ENCODE peak calls at places on chromosomes 13 and 19, in six cellular contexts. One of them, this sample, is unnamed.

GRCh38 chr19:55304279-55304978 is 20.6 kb downstream of the BRSK1 start:
- DNase-seq in NCI-H460: no peak
- DNase-seq in CD8-positive, alpha-beta memory T cell: no peak
- DNase-seq in HEK293T: peak
- DNase-seq in foreskin keratinocyte: no peak
- DNase-seq in T-cell: no peak
- DNase-seq in this sample: peak

GRCh38 chr13:48561461-48562224 is 28.8 kb upstream of the RCBTB2 start:
- DNase-seq in NCI-H460: no peak
- DNase-seq in HEK293T: no peak
- DNase-seq in foreskin keratinocyte: no peak
- DNase-seq in T-cell: no peak
- DNase-seq in CD8-positive, alpha-beta memory T cell: no peak
- DNase-seq in this sample: no peak

GRCh38 chr19:35545855-35546381 is 492 bp downstream of the TMEM147 start:
- DNase-seq in foreskin keratinocyte: no peak
- DNase-seq in T-cell: peak
- DNase-seq in NCI-H460: no peak
- DNase-seq in HEK293T: peak
- DNase-seq in CD8-positive, alpha-beta memory T cell: peak
- DNase-seq in this sample: peak

GRCh38 chr13:101942038-101942437 is 459.8 kb downstream of the FGF14 start:
- DNase-seq in foreskin keratinocyte: peak
- DNase-seq in HEK293T: no peak
- DNase-seq in CD8-positive, alpha-beta memory T cell: no peak
- DNase-seq in NCI-H460: peak
- DNase-seq in T-cell: no peak
- DNase-seq in this sample: peak

GRCh38 chr19:8120636-8121480 is 28.5 kb downstream of the FBN3 start:
- DNase-seq in HEK293T: no peak
- DNase-seq in NCI-H460: no peak
- DNase-seq in T-cell: no peak
- DNase-seq in foreskin keratinocyte: no peak
- DNase-seq in CD8-positive, alpha-beta memory T cell: no peak
- DNase-seq in this sample: no peak

GRCh38 chr19:16208064-16208759 is 10.5 kb downstream of the AP1M1 start:
- DNase-seq in HEK293T: no peak
- DNase-seq in NCI-H460: no peak
- DNase-seq in T-cell: no peak
- DNase-seq in foreskin keratinocyte: no peak
- DNase-seq in CD8-positive, alpha-beta memory T cell: no peak
- DNase-seq in this sample: no peak

GRCh38 chr19:3570619-3571018 is 2.1 kb upstream of the HMG20B start:
- DNase-seq in HEK293T: no peak
- DNase-seq in foreskin keratinocyte: no peak
- DNase-seq in T-cell: no peak
- DNase-seq in CD8-positive, alpha-beta memory T cell: no peak
- DNase-seq in NCI-H460: no peak
- DNase-seq in this sample: no peak

GRCh38 chr13:21435710-21436151 is 23.4 kb downstream of the ZDHHC20 start:
- DNase-seq in T-cell: no peak
- DNase-seq in CD8-positive, alpha-beta memory T cell: peak
- DNase-seq in foreskin keratinocyte: peak
- DNase-seq in HEK293T: no peak
- DNase-seq in NCI-H460: peak
- DNase-seq in this sample: peak

GRCh38 chr19:3186891-3187661 is 1.3 kb downstream of the NCLN start:
- DNase-seq in foreskin keratinocyte: no peak
- DNase-seq in T-cell: no peak
- DNase-seq in HEK293T: no peak
- DNase-seq in CD8-positive, alpha-beta memory T cell: no peak
- DNase-seq in NCI-H460: no peak
- DNase-seq in this sample: no peak

GRCh38 chr13:98681017-98681416 is 71.5 kb downstream of the SLC15A1 start:
- DNase-seq in T-cell: no peak
- DNase-seq in NCI-H460: no peak
- DNase-seq in CD8-positive, alpha-beta memory T cell: no peak
- DNase-seq in foreskin keratinocyte: no peak
- DNase-seq in HEK293T: no peak
- DNase-seq in this sample: no peak

GRCh38 chr13:45989607-45990006 is 62.9 kb downstream of the ZC3H13 start:
- DNase-seq in HEK293T: no peak
- DNase-seq in NCI-H460: no peak
- DNase-seq in T-cell: no peak
- DNase-seq in foreskin keratinocyte: no peak
- DNase-seq in CD8-positive, alpha-beta memory T cell: no peak
- DNase-seq in this sample: no peak

GRCh38 chr19:20247016-20247683 is 80.1 kb downstream of the ZNF486 start:
- DNase-seq in NCI-H460: no peak
- DNase-seq in T-cell: peak
- DNase-seq in CD8-positive, alpha-beta memory T cell: no peak
- DNase-seq in HEK293T: no peak
- DNase-seq in foreskin keratinocyte: no peak
- DNase-seq in this sample: no peak

GRCh38 chr19:4380254-4380727 is 20.1 kb downstream of the SH3GL1 start:
- DNase-seq in CD8-positive, alpha-beta memory T cell: peak
- DNase-seq in HEK293T: no peak
- DNase-seq in T-cell: peak
- DNase-seq in NCI-H460: no peak
- DNase-seq in foreskin keratinocyte: no peak
- DNase-seq in this sample: no peak

GRCh38 chr13:52760078-52760477 is 20.5 kb upstream of the CNMD start:
- DNase-seq in CD8-positive, alpha-beta memory T cell: no peak
- DNase-seq in NCI-H460: no peak
- DNase-seq in HEK293T: no peak
- DNase-seq in foreskin keratinocyte: no peak
- DNase-seq in T-cell: no peak
- DNase-seq in this sample: no peak

GRCh38 chr13:49828452-49828851 is 36.0 kb upstream of the KPNA3 start:
- DNase-seq in foreskin keratinocyte: peak
- DNase-seq in NCI-H460: no peak
- DNase-seq in T-cell: no peak
- DNase-seq in HEK293T: no peak
- DNase-seq in CD8-positive, alpha-beta memory T cell: no peak
- DNase-seq in this sample: no peak

GRCh38 chr13:65074248-65074647 is 2155.9 kb downstream of the PCDH9 start:
- DNase-seq in NCI-H460: no peak
- DNase-seq in T-cell: no peak
- DNase-seq in foreskin keratinocyte: no peak
- DNase-seq in HEK293T: no peak
- DNase-seq in CD8-positive, alpha-beta memory T cell: no peak
- DNase-seq in this sample: no peak

GRCh38 chr13:62537593-62537992 is 1121.9 kb upstream of the PCDH20 start:
- DNase-seq in CD8-positive, alpha-beta memory T cell: no peak
- DNase-seq in foreskin keratinocyte: no peak
- DNase-seq in HEK293T: no peak
- DNase-seq in NCI-H460: no peak
- DNase-seq in T-cell: no peak
- DNase-seq in this sample: no peak

GRCh38 chr13:72168126-72168525 is 301.1 kb upstream of the DACH1 start:
- DNase-seq in NCI-H460: no peak
- DNase-seq in HEK293T: no peak
- DNase-seq in CD8-positive, alpha-beta memory T cell: no peak
- DNase-seq in foreskin keratinocyte: no peak
- DNase-seq in T-cell: no peak
- DNase-seq in this sample: no peak

GRCh38 chr19:4557971-4558941 is 1.2 kb downstream of the SEMA6B start:
- DNase-seq in T-cell: peak
- DNase-seq in HEK293T: peak
- DNase-seq in CD8-positive, alpha-beta memory T cell: peak
- DNase-seq in NCI-H460: no peak
- DNase-seq in foreskin keratinocyte: no peak
- DNase-seq in this sample: no peak

GRCh38 chr13:60397693-60398437 is 845 bp downstream of the TDRD3 start:
- DNase-seq in CD8-positive, alpha-beta memory T cell: no peak
- DNase-seq in foreskin keratinocyte: no peak
- DNase-seq in T-cell: peak
- DNase-seq in HEK293T: peak
- DNase-seq in NCI-H460: peak
- DNase-seq in this sample: peak

GRCh38 chr19:49441210-49441959 is at the start of gene SLC17A7:
- DNase-seq in foreskin keratinocyte: no peak
- DNase-seq in CD8-positive, alpha-beta memory T cell: peak
- DNase-seq in HEK293T: peak
- DNase-seq in T-cell: peak
- DNase-seq in NCI-H460: no peak
- DNase-seq in this sample: no peak

GRCh38 chr13:39347926-39348901 is 254.8 kb downstream of the LHFPL6 start:
- DNase-seq in NCI-H460: no peak
- DNase-seq in foreskin keratinocyte: no peak
- DNase-seq in CD8-positive, alpha-beta memory T cell: no peak
- DNase-seq in HEK293T: peak
- DNase-seq in T-cell: no peak
- DNase-seq in this sample: no peak

GRCh38 chr13:100951031-100951430 is 276.4 kb upstream of the TMTC4 start:
- DNase-seq in CD8-positive, alpha-beta memory T cell: no peak
- DNase-seq in T-cell: no peak
- DNase-seq in NCI-H460: no peak
- DNase-seq in foreskin keratinocyte: no peak
- DNase-seq in HEK293T: no peak
- DNase-seq in this sample: no peak

GRCh38 chr19:13640611-13641010 is 123.7 kb upstream of the MRI1 start:
- DNase-seq in foreskin keratinocyte: no peak
- DNase-seq in CD8-positive, alpha-beta memory T cell: no peak
- DNase-seq in HEK293T: no peak
- DNase-seq in NCI-H460: no peak
- DNase-seq in T-cell: no peak
- DNase-seq in this sample: no peak

GRCh38 chr13:43095771-43096719 is 72.7 kb downstream of the DNAJC15 start:
- DNase-seq in NCI-H460: no peak
- DNase-seq in CD8-positive, alpha-beta memory T cell: no peak
- DNase-seq in HEK293T: no peak
- DNase-seq in T-cell: no peak
- DNase-seq in foreskin keratinocyte: no peak
- DNase-seq in this sample: no peak

GRCh38 chr19:31351212-31352193 is 2.3 kb upstream of the TSHZ3 start:
- DNase-seq in CD8-positive, alpha-beta memory T cell: no peak
- DNase-seq in foreskin keratinocyte: peak
- DNase-seq in HEK293T: no peak
- DNase-seq in NCI-H460: no peak
- DNase-seq in T-cell: no peak
- DNase-seq in this sample: peak

GRCh38 chr13:28037399-28037798 is 48.9 kb upstream of the URAD start:
- DNase-seq in T-cell: no peak
- DNase-seq in NCI-H460: no peak
- DNase-seq in HEK293T: no peak
- DNase-seq in CD8-positive, alpha-beta memory T cell: no peak
- DNase-seq in foreskin keratinocyte: no peak
- DNase-seq in this sample: peak

GRCh38 chr19:14632286-14632685 is 42.4 kb downstream of the ADGRE3 start:
- DNase-seq in T-cell: peak
- DNase-seq in NCI-H460: peak
- DNase-seq in HEK293T: peak
- DNase-seq in CD8-positive, alpha-beta memory T cell: no peak
- DNase-seq in foreskin keratinocyte: peak
- DNase-seq in this sample: peak

GRCh38 chr13:76943646-76944045 is 4.7 kb upstream of the ACOD1 start:
- DNase-seq in foreskin keratinocyte: no peak
- DNase-seq in NCI-H460: no peak
- DNase-seq in HEK293T: no peak
- DNase-seq in T-cell: no peak
- DNase-seq in CD8-positive, alpha-beta memory T cell: no peak
- DNase-seq in this sample: no peak

GRCh38 chr13:44109986-44110640 is 230.4 kb downstream of the LACC1 start:
- DNase-seq in foreskin keratinocyte: no peak
- DNase-seq in NCI-H460: no peak
- DNase-seq in T-cell: no peak
- DNase-seq in HEK293T: no peak
- DNase-seq in CD8-positive, alpha-beta memory T cell: no peak
- DNase-seq in this sample: no peak

GRCh38 chr19:6238643-6239281 is 41.0 kb downstream of the MLLT1 start:
- DNase-seq in foreskin keratinocyte: no peak
- DNase-seq in CD8-positive, alpha-beta memory T cell: no peak
- DNase-seq in T-cell: no peak
- DNase-seq in HEK293T: no peak
- DNase-seq in NCI-H460: no peak
- DNase-seq in this sample: peak

GRCh38 chr19:1106841-1107654 is 3.3 kb downstream of the GPX4 start:
- DNase-seq in T-cell: no peak
- DNase-seq in CD8-positive, alpha-beta memory T cell: no peak
- DNase-seq in foreskin keratinocyte: no peak
- DNase-seq in HEK293T: no peak
- DNase-seq in NCI-H460: no peak
- DNase-seq in this sample: peak

GRCh38 chr13:73038064-73038463 is 20.7 kb upstream of the KLF5 start:
- DNase-seq in T-cell: no peak
- DNase-seq in foreskin keratinocyte: no peak
- DNase-seq in NCI-H460: no peak
- DNase-seq in HEK293T: no peak
- DNase-seq in CD8-positive, alpha-beta memory T cell: no peak
- DNase-seq in this sample: no peak

GRCh38 chr13:32791545-32792172 is 205.4 kb downstream of the PDS5B start:
- DNase-seq in NCI-H460: no peak
- DNase-seq in HEK293T: no peak
- DNase-seq in CD8-positive, alpha-beta memory T cell: no peak
- DNase-seq in foreskin keratinocyte: no peak
- DNase-seq in T-cell: peak
- DNase-seq in this sample: no peak

GRCh38 chr13:102128216-102128800 is 273.5 kb downstream of the FGF14 start:
- DNase-seq in foreskin keratinocyte: peak
- DNase-seq in NCI-H460: peak
- DNase-seq in HEK293T: no peak
- DNase-seq in T-cell: no peak
- DNase-seq in CD8-positive, alpha-beta memory T cell: no peak
- DNase-seq in this sample: peak

GRCh38 chr13:83753912-83754624 is 128.2 kb downstream of the SLITRK1 start:
- DNase-seq in T-cell: no peak
- DNase-seq in NCI-H460: no peak
- DNase-seq in HEK293T: no peak
- DNase-seq in foreskin keratinocyte: peak
- DNase-seq in CD8-positive, alpha-beta memory T cell: no peak
- DNase-seq in this sample: peak

GRCh38 chr19:32256341-32256975 is 89.0 kb upstream of the ZNF507 start:
- DNase-seq in HEK293T: no peak
- DNase-seq in NCI-H460: no peak
- DNase-seq in T-cell: no peak
- DNase-seq in foreskin keratinocyte: no peak
- DNase-seq in CD8-positive, alpha-beta memory T cell: no peak
- DNase-seq in this sample: no peak

This sample was measured in A172.